ENCODE peak calls at places on chromosomes 6 and 20, in six cellular contexts. B is GM13976, W is cardiac fibroblast, Y is nephron progenitor cell, C is foreskin keratinocyte, N is AG09319. H is an unnamed sample.

GRCh38 chr6:149289192-149289741 is 28.2 kb upstream of the TAB2 start:
- DNase-seq in Y (no peak), N (peak), W (no peak), B (no peak), C (no peak), H (no peak)

GRCh38 chr20:54069501-54069971 is 858 bp downstream of the BCAS1 start:
- DNase-seq in N (no peak), Y (no peak), W (no peak), B (no peak), C (no peak), H (no peak)

GRCh38 chr6:165686966-165687365 is 23.9 kb upstream of the PDE10A start:
- DNase-seq in N (no peak), W (no peak), Y (no peak), C (no peak), B (no peak), H (no peak)

GRCh38 chr6:10033223-10033829 is 381.5 kb downstream of the TFAP2A start:
- DNase-seq in N (peak), W (no peak), C (no peak), Y (no peak), B (no peak), H (no peak)

GRCh38 chr6:158131926-158132325 is 36.1 kb downstream of the SERAC1 start:
- DNase-seq in C (no peak), W (peak), B (peak), N (no peak), Y (no peak), H (peak)

GRCh38 chr20:57240850-57241429 is 25.5 kb downstream of the BMP7 start:
- DNase-seq in W (no peak), N (no peak), B (no peak), C (no peak), Y (no peak), H (no peak)

GRCh38 chr6:32158052-32158451 is 4.1 kb downstream of the PPT2 start:
- DNase-seq in C (no peak), Y (no peak), W (no peak), B (no peak), N (no peak), H (no peak)

GRCh38 chr20:43863821-43864544 is 50.7 kb upstream of the TOX2 start:
- DNase-seq in C (no peak), N (no peak), Y (no peak), B (no peak), W (no peak), H (no peak)

GRCh38 chr6:43757966-43758616 is 11.9 kb upstream of the VEGFA start:
- DNase-seq in N (no peak), Y (no peak), B (no peak), C (no peak), W (no peak), H (no peak)

GRCh38 chr6:98292812-98293211 is 541.6 kb upstream of the POU3F2 start:
- DNase-seq in B (no peak), W (no peak), N (no peak), Y (no peak), C (no peak), H (no peak)

GRCh38 chr20:45970646-45971424 is 1.2 kb downstream of the ZNF335 start:
- DNase-seq in Y (peak), C (no peak), B (no peak), W (peak), N (no peak), H (no peak)

DNA sequence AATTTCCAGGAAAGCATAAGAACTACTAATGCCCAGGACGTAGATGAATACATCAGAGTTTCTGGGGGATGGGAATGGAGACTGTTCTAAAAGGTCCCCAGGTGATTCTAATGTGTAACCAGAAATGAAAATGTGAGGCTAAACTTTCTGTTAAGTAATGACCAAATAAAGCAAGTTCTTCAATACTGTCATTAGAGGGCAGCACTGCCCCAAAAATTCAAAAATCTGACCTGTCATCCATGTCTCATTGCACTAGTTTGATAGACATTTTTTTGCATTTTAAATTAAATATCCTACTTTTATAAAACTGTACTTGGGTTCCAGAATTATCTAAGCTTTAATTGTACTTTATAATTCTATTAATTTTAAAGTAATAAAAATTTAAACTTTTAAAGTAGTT is 94.9 kb downstream of the RFX6 start:
- DNase-seq in B (peak), N (no peak), C (no peak), Y (peak), W (peak), H (peak)
- TF ChIP-seq CTCF in B (peak), N (peak), C (peak), Y (peak), W (peak), H (peak)

DNA sequence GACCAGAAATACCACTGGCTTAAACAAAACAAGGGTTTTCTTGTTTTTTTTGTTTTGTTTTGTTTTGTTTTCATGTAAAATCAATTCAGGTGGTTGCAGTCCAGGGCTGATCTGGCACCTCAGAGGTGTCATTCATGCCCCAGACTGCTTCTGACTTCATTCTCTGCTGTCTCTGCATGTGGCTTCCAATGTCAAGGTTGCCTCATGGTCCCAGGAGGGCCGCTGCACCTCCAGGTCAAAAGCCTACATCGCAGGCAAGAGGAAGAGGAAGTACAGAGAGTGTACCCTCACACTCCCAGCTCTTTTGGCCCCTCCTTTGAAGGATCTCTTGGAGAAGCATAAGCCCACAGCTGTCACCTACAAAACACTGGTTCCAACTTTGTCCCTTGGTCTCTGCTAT is 1.4 kb upstream of the BTN3A1 start:
- DNase-seq in W (no peak), C (no peak), Y (no peak), N (no peak), B (no peak), H (no peak)
- TF ChIP-seq CTCF in W (no peak), C (no peak), Y (no peak), N (no peak), B (no peak), H (no peak)

GRCh38 chr6:40588070-40588384 is 863 bp upstream of the LRFN2 start:
- DNase-seq in W (no peak), C (no peak), B (no peak), Y (no peak), N (no peak), H (no peak)

GRCh38 chr6:40586369-40586768 is 795 bp downstream of the LRFN2 start:
- DNase-seq in N (no peak), W (no peak), B (no peak), C (no peak), Y (peak), H (no peak)

GRCh38 chr6:40586800-40587201 is 363 bp downstream of the LRFN2 start:
- DNase-seq in B (no peak), C (no peak), W (peak), Y (peak), N (no peak), H (no peak)

GRCh38 chr6:40588480-40588879 is 1.3 kb upstream of the LRFN2 start:
- DNase-seq in C (no peak), W (no peak), Y (no peak), B (no peak), N (no peak), H (no peak)

GRCh38 chr6:40587240-40588069 is at the start of gene LRFN2:
- DNase-seq in N (peak), B (peak), Y (peak), W (peak), C (peak), H (peak)
- TF ChIP-seq CTCF in N (peak), B (peak), Y (peak), W (peak), C (peak), H (peak)

GRCh38 chr20:8829232-8829631 is 239.7 kb upstream of the PLCB4 start:
- DNase-seq in B (no peak), W (no peak), C (no peak), N (no peak), Y (no peak), H (no peak)
- TF ChIP-seq CTCF in B (no peak), W (peak), C (no peak), N (no peak), Y (peak), H (no peak)

DNA sequence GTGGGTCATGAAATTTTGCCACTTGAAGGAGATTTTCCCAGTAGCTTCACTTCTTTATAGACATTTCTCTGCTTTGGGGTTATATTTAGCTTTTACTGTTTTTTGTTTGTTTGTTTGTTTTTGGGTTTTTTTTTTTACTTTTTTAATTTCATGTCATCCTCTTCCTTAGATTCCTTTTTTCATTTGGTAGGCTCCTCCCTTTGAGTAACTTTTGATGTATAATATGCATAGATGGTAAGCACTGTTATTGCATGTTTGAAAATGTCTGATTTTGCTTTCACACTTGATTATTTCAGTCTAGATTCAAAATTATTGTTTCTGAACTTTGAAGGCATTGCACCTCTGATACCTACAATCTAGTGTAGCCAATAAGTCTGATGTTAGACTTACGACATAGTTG is 37.6 kb downstream of the PLEKHG1 start:
- DNase-seq in C (no peak), B (no peak), W (no peak), Y (no peak), N (no peak), H (no peak)
- TF ChIP-seq CTCF in C (no peak), B (no peak), W (no peak), Y (no peak), N (no peak), H (no peak)

DNA sequence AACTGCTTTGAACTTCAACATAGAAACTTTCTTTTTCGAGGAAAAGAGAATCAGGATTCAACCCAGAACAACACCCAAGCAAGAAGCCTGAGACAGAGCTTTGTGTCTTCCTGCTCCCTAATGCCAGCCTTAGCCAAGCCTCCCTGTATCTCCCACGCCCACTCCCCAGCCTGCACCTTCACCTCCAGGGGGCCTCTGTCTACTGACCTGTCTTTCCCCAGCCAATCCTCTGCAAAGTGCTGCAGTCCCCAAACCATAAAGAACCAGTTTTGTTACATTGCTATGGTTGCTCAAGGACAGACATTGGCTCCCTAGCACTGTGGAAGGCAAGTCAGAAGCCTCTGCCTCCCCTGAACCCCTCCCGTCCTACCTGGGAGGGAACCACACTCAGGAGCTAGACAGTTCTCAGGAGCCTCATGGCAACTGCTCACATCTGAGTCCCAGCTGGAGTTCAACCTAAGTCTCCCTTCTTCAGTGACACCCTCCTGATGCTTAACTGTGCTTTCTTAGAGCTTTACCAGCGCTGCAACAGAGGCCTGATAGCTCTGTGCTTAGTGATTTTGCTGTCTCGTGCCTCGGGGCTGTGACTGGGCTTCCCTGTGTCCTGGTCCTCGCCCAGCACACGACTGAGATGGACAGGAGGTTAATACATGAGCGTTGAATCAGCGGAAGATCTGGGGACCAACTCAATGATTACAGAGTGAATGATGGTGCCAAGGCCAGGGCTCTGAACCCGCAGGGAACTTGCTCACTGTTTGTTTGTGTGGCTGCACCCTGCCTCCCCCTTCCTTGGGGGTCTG is 101.5 kb upstream of the DUSP22 start:
- DNase-seq in N (no peak), Y (peak), W (no peak), B (no peak), C (no peak), H (no peak)
- TF ChIP-seq CTCF in N (no peak), Y (no peak), W (no peak), B (peak), C (peak), H (peak)

GRCh38 chr20:36439731-36440072 is 101.6 kb upstream of the MYL9 start:
- DNase-seq in C (no peak), W (no peak), Y (no peak), B (peak), N (no peak), H (no peak)
- TF ChIP-seq CTCF in C (no peak), W (no peak), Y (peak), B (no peak), N (no peak), H (peak)